ENCODE peak calls at places on chromosomes 7 and 10, in ten cellular contexts. V, R, E, M, P, X, Q, Z, N and H are unnamed samples.

GRCh38 chr10:69180525-69181204 is 631 bp downstream of the SUPV3L1 start:
- DNase-seq in V (no peak), R (no peak), E (no peak), M (no peak), P (peak), X (no peak), Q (no peak), Z (peak), N (peak), H (no peak)

GRCh38 chr7:79770053-79770452 is 316.6 kb upstream of the MAGI2 start:
- DNase-seq in V (no peak), R (no peak), E (peak), M (no peak), P (no peak), X (no peak), Q (no peak), Z (no peak), N (no peak), H (no peak)

GRCh38 chr10:22816298-22816653 is 101.9 kb upstream of the PIP4K2A start:
- DNase-seq in V (no peak), R (peak), E (no peak), M (no peak), P (peak), X (no peak), Q (peak), Z (no peak), N (no peak), H (peak)

GRCh38 chr10:60384708-60385398 is 4.8 kb downstream of the ANK3 start:
- DNase-seq in V (no peak), R (peak), E (peak), M (no peak), P (peak), X (no peak), Q (peak), Z (no peak), N (no peak), H (no peak)

GRCh38 chr7:116354171-116354545 is 143.8 kb downstream of the TES start:
- DNase-seq in V (no peak), R (no peak), E (no peak), M (peak), P (no peak), X (no peak), Q (peak), Z (peak), N (no peak), H (no peak)

GRCh38 chr7:13036256-13036765 is 348.9 kb downstream of the ARL4A start:
- DNase-seq in V (no peak), R (no peak), E (no peak), M (no peak), P (no peak), X (no peak), Q (peak), Z (no peak), N (no peak), H (no peak)

GRCh38 chr7:47714669-47715607 is 133.0 kb upstream of the TNS3 start:
- DNase-seq in V (no peak), R (no peak), E (no peak), M (no peak), P (no peak), X (no peak), Q (no peak), Z (no peak), N (no peak), H (no peak)

GRCh38 chr10:110576220-110576619 is 8.7 kb downstream of the SMC3 start:
- DNase-seq in V (no peak), R (peak), E (no peak), M (no peak), P (peak), X (no peak), Q (peak), Z (no peak), N (no peak), H (no peak)

GRCh38 chr7:29723599-29723998 is 82.7 kb upstream of the WIPF3 start:
- DNase-seq in V (no peak), R (peak), E (no peak), M (no peak), P (no peak), X (no peak), Q (peak), Z (no peak), N (no peak), H (no peak)

GRCh38 chr7:55550010-55550409 is 22.3 kb downstream of the VOPP1 start:
- DNase-seq in V (no peak), R (no peak), E (peak), M (no peak), P (no peak), X (no peak), Q (no peak), Z (peak), N (no peak), H (no peak)

GRCh38 chr7:105387621-105388372 is 924 bp downstream of the SRPK2 start:
- DNase-seq in V (peak), R (peak), E (peak), M (no peak), P (peak), X (peak), Q (peak), Z (peak), N (peak), H (peak)

GRCh38 chr10:13100349-13101294 is 659 bp downstream of the OPTN start:
- DNase-seq in V (no peak), R (no peak), E (no peak), M (no peak), P (peak), X (no peak), Q (peak), Z (peak), N (no peak), H (no peak)

GRCh38 chr10:132651511-132652029 is 114.0 kb downstream of the INPP5A start:
- DNase-seq in V (peak), R (no peak), E (no peak), M (no peak), P (no peak), X (no peak), Q (no peak), Z (no peak), N (no peak), H (no peak)

GRCh38 chr7:34087892-34088891 is 182.9 kb downstream of the BMPER start:
- DNase-seq in V (no peak), R (no peak), E (peak), M (no peak), P (no peak), X (peak), Q (peak), Z (peak), N (peak), H (peak)

GRCh38 chr7:142063551-142064442 is 47.7 kb upstream of the MGAM2 start:
- DNase-seq in V (no peak), R (no peak), E (no peak), M (no peak), P (no peak), X (no peak), Q (no peak), Z (no peak), N (no peak), H (no peak)

GRCh38 chr10:21824409-21824808 is 179.1 kb downstream of the DNAJC1 start:
- DNase-seq in V (no peak), R (no peak), E (no peak), M (no peak), P (no peak), X (no peak), Q (no peak), Z (no peak), N (no peak), H (no peak)

GRCh38 chr7:22238354-22239311 is 118.3 kb downstream of the RAPGEF5 start:
- DNase-seq in V (no peak), R (peak), E (no peak), M (no peak), P (peak), X (no peak), Q (peak), Z (no peak), N (no peak), H (no peak)

GRCh38 chr10:102611514-102612095 is 32.7 kb upstream of the TRIM8 start:
- DNase-seq in V (no peak), R (peak), E (no peak), M (no peak), P (peak), X (no peak), Q (no peak), Z (peak), N (no peak), H (no peak)

GRCh38 chr7:77415474-77415821 is 701 bp downstream of the GSAP start:
- DNase-seq in V (peak), R (no peak), E (no peak), M (no peak), P (peak), X (no peak), Q (no peak), Z (peak), N (no peak), H (no peak)

GRCh38 chr7:30162622-30163124 is 27.9 kb downstream of the MTURN start:
- DNase-seq in V (no peak), R (peak), E (peak), M (no peak), P (peak), X (peak), Q (peak), Z (no peak), N (no peak), H (no peak)

GRCh38 chr10:132873395-132873794 is 69.0 kb downstream of the CFAP46 start:
- DNase-seq in V (peak), R (no peak), E (no peak), M (no peak), P (no peak), X (no peak), Q (no peak), Z (no peak), N (no peak), H (no peak)

GRCh38 chr10:60524541-60524940 is 134.9 kb upstream of the ANK3 start:
- DNase-seq in V (no peak), R (peak), E (no peak), M (no peak), P (no peak), X (no peak), Q (no peak), Z (no peak), N (no peak), H (no peak)

GRCh38 chr10:80468806-80469421 is 14.8 kb downstream of the TSPAN14 start:
- DNase-seq in V (no peak), R (no peak), E (no peak), M (no peak), P (no peak), X (no peak), Q (no peak), Z (peak), N (no peak), H (no peak)

GRCh38 chr10:107165007-107165406 is 501 bp upstream of the SORCS1 start:
- DNase-seq in V (no peak), R (no peak), E (no peak), M (no peak), P (no peak), X (no peak), Q (no peak), Z (no peak), N (no peak), H (peak)

GRCh38 chr10:44963772-44964633 is 4.4 kb downstream of the RASSF4 start:
- DNase-seq in V (peak), R (no peak), E (no peak), M (peak), P (no peak), X (no peak), Q (no peak), Z (peak), N (peak), H (peak)

GRCh38 chr10:13844651-13845050 is 257.9 kb downstream of the PRPF18 start:
- DNase-seq in V (no peak), R (no peak), E (no peak), M (no peak), P (no peak), X (no peak), Q (no peak), Z (no peak), N (no peak), H (no peak)

GRCh38 chr10:13422800-13423199 is 74.7 kb upstream of the SEPHS1 start:
- DNase-seq in V (no peak), R (no peak), E (no peak), M (no peak), P (no peak), X (no peak), Q (no peak), Z (no peak), N (no peak), H (no peak)

GRCh38 chr10:95544783-95545500 is 16.2 kb downstream of the SORBS1 start:
- DNase-seq in V (no peak), R (no peak), E (peak), M (no peak), P (no peak), X (no peak), Q (no peak), Z (no peak), N (no peak), H (no peak)

GRCh38 chr10:42962902-42963231 is 114.0 kb upstream of the RET start:
- DNase-seq in V (no peak), R (no peak), E (no peak), M (peak), P (no peak), X (no peak), Q (no peak), Z (no peak), N (no peak), H (no peak)

GRCh38 chr10:30813872-30814471 is 184.4 kb upstream of the LYZL2 start:
- DNase-seq in V (no peak), R (peak), E (no peak), M (no peak), P (no peak), X (peak), Q (peak), Z (no peak), N (no peak), H (no peak)

GRCh38 chr10:6385683-6386082 is 183.0 kb downstream of the PFKFB3 start:
- DNase-seq in V (no peak), R (peak), E (no peak), M (no peak), P (no peak), X (no peak), Q (peak), Z (no peak), N (no peak), H (no peak)

GRCh38 chr7:38222481-38223096 is 44.5 kb downstream of the STARD3NL start:
- DNase-seq in V (no peak), R (peak), E (peak), M (no peak), P (peak), X (peak), Q (peak), Z (peak), N (no peak), H (peak)

GRCh38 chr10:99234067-99234738 is 1.4 kb downstream of the HPSE2 start:
- DNase-seq in V (peak), R (peak), E (no peak), M (peak), P (no peak), X (no peak), Q (no peak), Z (peak), N (peak), H (no peak)

GRCh38 chr7:100588438-100588837 is 2.3 kb downstream of the FBXO24 start:
- DNase-seq in V (peak), R (peak), E (no peak), M (no peak), P (peak), X (no peak), Q (no peak), Z (no peak), N (no peak), H (peak)

GRCh38 chr10:93859049-93859655 is 34.6 kb upstream of the SLC35G1 start:
- DNase-seq in V (no peak), R (peak), E (peak), M (no peak), P (peak), X (no peak), Q (peak), Z (no peak), N (no peak), H (no peak)

GRCh38 chr10:54063514-54063913 is 737.5 kb downstream of the PCDH15 start:
- DNase-seq in V (peak), R (no peak), E (no peak), M (no peak), P (no peak), X (no peak), Q (no peak), Z (no peak), N (no peak), H (peak)

GRCh38 chr7:69553190-69553589 is 45.1 kb upstream of the AUTS2 start:
- DNase-seq in V (no peak), R (no peak), E (no peak), M (no peak), P (no peak), X (no peak), Q (no peak), Z (no peak), N (no peak), H (no peak)